ENCODE peak calls at places on chromosomes 2 and 18, in seven cellular contexts. D is T-helper 17 cell; Z is BJ; E is activated CD8-positive, alpha-beta memory T cell treated with anti-CD3 and anti-CD28 coated beads, Interleukin-2, amount 50 U/mL, for 48 hours; M is AG08395; R is heart right ventricle; V is HEK293T. N is an unnamed sample.

GRCh38 chr2:109238580-109238979 is 109.6 kb downstream of the SH3RF3 start:
- DNase-seq in D (no peak), Z (peak), E (peak), M (peak), R (no peak), V (no peak), N (peak)

GRCh38 chr2:234005126-234005525 is 45.4 kb upstream of the SPP2 start:
- DNase-seq in D (no peak), Z (no peak), E (no peak), M (no peak), R (no peak), V (no peak), N (no peak)

GRCh38 chr2:113910110-113910717 is 20.3 kb downstream of the ACTR3 start:
- DNase-seq in D (peak), Z (no peak), E (no peak), M (no peak), R (no peak), V (no peak), N (peak)

GRCh38 chr18:55326134-55326533 is 261.9 kb downstream of the TCF4 start:
- DNase-seq in D (no peak), Z (no peak), E (no peak), M (no peak), R (no peak), V (no peak), N (no peak)

GRCh38 chr18:62033756-62034155 is 140.9 kb upstream of the RNF152 start:
- DNase-seq in D (no peak), Z (no peak), E (no peak), M (no peak), R (no peak), V (no peak), N (no peak)

GRCh38 chr18:27707201-27707600 is 469.7 kb downstream of the CDH2 start:
- DNase-seq in D (no peak), Z (no peak), E (no peak), M (no peak), R (no peak), V (no peak), N (no peak)

GRCh38 chr2:27735263-27735904 is 36.1 kb upstream of the MRPL33 start:
- DNase-seq in D (peak), Z (no peak), E (peak), M (peak), R (peak), V (no peak), N (no peak)

GRCh38 chr18:44672506-44672905 is 8.2 kb upstream of the SETBP1 start:
- DNase-seq in D (no peak), Z (no peak), E (no peak), M (no peak), R (no peak), V (no peak), N (no peak)

GRCh38 chr2:101815739-101816391 is 118.4 kb downstream of the MAP4K4 start:
- DNase-seq in D (no peak), Z (no peak), E (no peak), M (no peak), R (no peak), V (no peak), N (no peak)

GRCh38 chr2:176110975-176111663 is 4.0 kb downstream of the HOXD11 start:
- DNase-seq in D (no peak), Z (no peak), E (no peak), M (peak), R (no peak), V (no peak), N (no peak)

GRCh38 chr18:26159353-26159752 is 25.7 kb downstream of the PSMA8 start:
- DNase-seq in D (no peak), Z (no peak), E (no peak), M (peak), R (no peak), V (peak), N (no peak)

GRCh38 chr2:26807788-26808460 is 22.1 kb downstream of the CENPA start:
- DNase-seq in D (no peak), Z (no peak), E (no peak), M (peak), R (no peak), V (no peak), N (no peak)

GRCh38 chr2:239223029-239223329 is 177.8 kb downstream of the HDAC4 start:
- DNase-seq in D (no peak), Z (no peak), E (no peak), M (no peak), R (no peak), V (no peak), N (no peak)

GRCh38 chr2:200378652-200379290 is 72.3 kb downstream of the SPATS2L start:
- DNase-seq in D (no peak), Z (peak), E (no peak), M (peak), R (no peak), V (no peak), N (peak)

GRCh38 chr2:181806039-181806392 is 85.5 kb upstream of the ITPRID2 start:
- DNase-seq in D (no peak), Z (no peak), E (no peak), M (no peak), R (no peak), V (no peak), N (no peak)

GRCh38 chr2:41926614-41927580 is 120.9 kb upstream of the PKDCC start:
- DNase-seq in D (no peak), Z (no peak), E (no peak), M (no peak), R (no peak), V (no peak), N (no peak)

GRCh38 chr2:77552956-77553355 is 30.8 kb upstream of the LRRTM4 start:
- DNase-seq in D (no peak), Z (no peak), E (no peak), M (no peak), R (no peak), V (no peak), N (no peak)

GRCh38 chr2:163943403-163944356 is 207.9 kb upstream of the FIGN start:
- DNase-seq in D (no peak), Z (no peak), E (no peak), M (no peak), R (no peak), V (no peak), N (no peak)

GRCh38 chr18:43559507-43559906 is 282.2 kb upstream of the SYT4 start:
- DNase-seq in D (no peak), Z (no peak), E (no peak), M (no peak), R (no peak), V (no peak), N (no peak)

GRCh38 chr2:97928591-97928990 is 67.2 kb downstream of the TMEM131 start:
- DNase-seq in D (no peak), Z (no peak), E (no peak), M (no peak), R (no peak), V (no peak), N (no peak)

GRCh38 chr2:204177977-204178522 is 241.5 kb downstream of the ICOS start:
- DNase-seq in D (peak), Z (no peak), E (peak), M (peak), R (peak), V (peak), N (peak)

GRCh38 chr18:49112031-49112430 is 161.3 kb upstream of the SMAD7 start:
- DNase-seq in D (no peak), Z (no peak), E (no peak), M (no peak), R (no peak), V (no peak), N (no peak)

GRCh38 chr2:146572598-146572997 is 1272.2 kb upstream of the ACVR2A start:
- DNase-seq in D (no peak), Z (peak), E (no peak), M (peak), R (no peak), V (no peak), N (peak)

GRCh38 chr2:186575302-186575701 is 14.6 kb upstream of the ITGAV start:
- DNase-seq in D (no peak), Z (peak), E (no peak), M (peak), R (peak), V (peak), N (peak)

GRCh38 chr2:224922142-224922727 is 120.0 kb downstream of the DOCK10 start:
- DNase-seq in D (no peak), Z (no peak), E (no peak), M (no peak), R (no peak), V (no peak), N (no peak)

GRCh38 chr2:120825370-120826259 is 89.9 kb downstream of the GLI2 start:
- DNase-seq in D (no peak), Z (no peak), E (no peak), M (peak), R (peak), V (no peak), N (peak)

N was measured in HFFc6.